ENCODE peak calls at places on chromosome 11, in six cellular contexts. O, L, Z, V, S and E are unnamed samples.

GRCh38 chr11:34632105-34632780 is 11.3 kb downstream of the EHF start:
- DNase-seq in O (no peak), L (no peak), Z (no peak), V (no peak), S (peak), E (no peak)

GRCh38 chr11:75330279-75330678 is 21.2 kb downstream of the ARRB1 start:
- DNase-seq in O (no peak), L (no peak), Z (no peak), V (no peak), S (no peak), E (no peak)

GRCh38 chr11:109867784-109868183 is 225.4 kb upstream of the ZC3H12C start:
- DNase-seq in O (no peak), L (no peak), Z (no peak), V (no peak), S (no peak), E (no peak)

GRCh38 chr11:7906481-7906880 is 24.6 kb downstream of the OR10A6 start:
- DNase-seq in O (no peak), L (no peak), Z (no peak), V (no peak), S (no peak), E (no peak)

GRCh38 chr11:115925568-115925904 is 421.3 kb upstream of the CADM1 start:
- DNase-seq in O (no peak), L (no peak), Z (no peak), V (no peak), S (no peak), E (no peak)

GRCh38 chr11:67045314-67045713 is 11.3 kb upstream of the RHOD start:
- DNase-seq in O (peak), L (peak), Z (no peak), V (peak), S (peak), E (no peak)

GRCh38 chr11:122229611-122230386 is 113.8 kb upstream of the BLID start:
- DNase-seq in O (no peak), L (no peak), Z (no peak), V (no peak), S (no peak), E (no peak)

GRCh38 chr11:46658259-46658658 is 40.9 kb downstream of the ATG13 start:
- DNase-seq in O (no peak), L (peak), Z (no peak), V (peak), S (peak), E (peak)

GRCh38 chr11:14117632-14118031 is 155.1 kb downstream of the SPON1 start:
- DNase-seq in O (no peak), L (no peak), Z (no peak), V (no peak), S (no peak), E (no peak)